ENCODE peak calls at places on chromosomes 16 and 17, in nine cellular contexts. K is stimulated activated CD8-positive, alpha-beta memory T cell treated with anti-CD3 and anti-CD28 coated beads, Interleukin-7, amount 100 ng/mL, for 1 hour; C is uterus; P is EL; L is adipocyte; E is iris pigment epithelial cell; B is T-helper 2 cell; S is SK-N-MC; T is activated CD4-positive, alpha-beta T cell treated with anti-CD3 and anti-CD28 coated beads for 36 hours. Y is an unnamed sample.

GRCh38 chr16:13269359-13269758 is 368.0 kb downstream of the SHISA9 start:
- DNase-seq in K (no peak), C (no peak), P (no peak), L (no peak), E (no peak), B (no peak), S (no peak), T (no peak), Y (no peak)

GRCh38 chr17:45197108-45197507 is 24.6 kb upstream of the FMNL1 start:
- DNase-seq in K (no peak), C (no peak), P (no peak), L (no peak), E (no peak), B (no peak), S (no peak), T (no peak), Y (no peak)

GRCh38 chr16:65122974-65123845 is 1.3 kb upstream of the CDH11 start:
- DNase-seq in K (no peak), C (peak), P (peak), L (peak), E (peak), B (no peak), S (no peak), T (no peak), Y (no peak)

GRCh38 chr17:51000835-51001638 is 119.6 kb downstream of the SPAG9 start:
- DNase-seq in K (no peak), C (no peak), P (peak), L (peak), E (peak), B (no peak), S (peak), T (no peak), Y (peak)

GRCh38 chr16:8905795-8906591 is 23.8 kb downstream of the LITAFD start:
- DNase-seq in K (no peak), C (no peak), P (no peak), L (no peak), E (no peak), B (no peak), S (no peak), T (no peak), Y (no peak)

GRCh38 chr17:65753348-65753747 is 191.9 kb upstream of the AXIN2 start:
- DNase-seq in K (no peak), C (no peak), P (no peak), L (no peak), E (no peak), B (no peak), S (no peak), T (no peak), Y (no peak)

GRCh38 chr17:2722611-2723010 is 11.0 kb upstream of the CLUH start:
- DNase-seq in K (no peak), C (no peak), P (no peak), L (no peak), E (no peak), B (no peak), S (no peak), T (no peak), Y (no peak)

GRCh38 chr16:6573577-6573976 is 759.1 kb upstream of the RBFOX1 start:
- DNase-seq in K (no peak), C (no peak), P (no peak), L (no peak), E (no peak), B (no peak), S (no peak), T (peak), Y (no peak)

GRCh38 chr16:72646615-72647014 is 401.3 kb downstream of the ZFHX3 start:
- DNase-seq in K (no peak), C (no peak), P (no peak), L (no peak), E (no peak), B (no peak), S (no peak), T (no peak), Y (no peak)

GRCh38 chr17:77601054-77601979 is 357.2 kb upstream of the TNRC6C start:
- DNase-seq in K (no peak), C (peak), P (no peak), L (no peak), E (no peak), B (no peak), S (no peak), T (no peak), Y (no peak)

GRCh38 chr17:64741924-64742670 is 80.0 kb upstream of the SMURF2 start:
- DNase-seq in K (no peak), C (peak), P (peak), L (peak), E (no peak), B (no peak), S (no peak), T (no peak), Y (no peak)

GRCh38 chr17:4236456-4236855 is 27.3 kb downstream of the ANKFY1 start:
- DNase-seq in K (no peak), C (no peak), P (peak), L (no peak), E (no peak), B (no peak), S (no peak), T (no peak), Y (peak)

GRCh38 chr16:67278773-67279295 is 498 bp upstream of the PLEKHG4 start:
- DNase-seq in K (peak), C (no peak), P (peak), L (no peak), E (no peak), B (peak), S (no peak), T (peak), Y (no peak)

GRCh38 chr16:21950782-21951521 is 2.2 kb upstream of the UQCRC2 start:
- DNase-seq in K (no peak), C (no peak), P (peak), L (peak), E (peak), B (no peak), S (no peak), T (peak), Y (peak)

GRCh38 chr17:7523033-7523432 is 25.8 kb upstream of the TNFSF12 start:
- DNase-seq in K (peak), C (no peak), P (peak), L (peak), E (peak), B (peak), S (no peak), T (peak), Y (no peak)

GRCh38 chr16:7497667-7498066 is 165.0 kb downstream of the RBFOX1 start:
- DNase-seq in K (no peak), C (no peak), P (no peak), L (no peak), E (no peak), B (no peak), S (no peak), T (no peak), Y (no peak)

GRCh38 chr16:3479654-3480216 is 15.6 kb downstream of the C16orf90 start:
- DNase-seq in K (no peak), C (no peak), P (no peak), L (no peak), E (no peak), B (no peak), S (no peak), T (no peak), Y (no peak)

GRCh38 chr16:11229906-11230305 is 26.1 kb downstream of the SOCS1 start:
- DNase-seq in K (no peak), C (no peak), P (no peak), L (no peak), E (no peak), B (no peak), S (no peak), T (no peak), Y (no peak)

GRCh38 chr17:1485748-1486376 is 6.6 kb downstream of the MYO1C start:
- DNase-seq in K (peak), C (peak), P (peak), L (peak), E (peak), B (peak), S (no peak), T (peak), Y (peak)

GRCh38 chr17:41457656-41458055 is 9.5 kb downstream of the KRT32 start:
- DNase-seq in K (no peak), C (no peak), P (no peak), L (no peak), E (no peak), B (no peak), S (no peak), T (no peak), Y (no peak)

GRCh38 chr17:40018211-40019121 is 3.2 kb downstream of the CSF3 start:
- DNase-seq in K (no peak), C (peak), P (peak), L (no peak), E (no peak), B (no peak), S (no peak), T (no peak), Y (no peak)

GRCh38 chr16:88453621-88454314 is 688 bp downstream of the ZFPM1 start:
- DNase-seq in K (no peak), C (no peak), P (peak), L (peak), E (peak), B (no peak), S (no peak), T (peak), Y (peak)

GRCh38 chr16:54096607-54097006 is 190.0 kb downstream of the IRX3 start:
- DNase-seq in K (no peak), C (no peak), P (no peak), L (no peak), E (no peak), B (no peak), S (no peak), T (no peak), Y (no peak)

GRCh38 chr17:31015639-31016038 is 44.8 kb downstream of the RNF135 start:
- DNase-seq in K (no peak), C (no peak), P (no peak), L (no peak), E (no peak), B (no peak), S (no peak), T (no peak), Y (no peak)

GRCh38 chr16:87628940-87629339 is 26.6 kb downstream of the JPH3 start:
- DNase-seq in K (no peak), C (no peak), P (peak), L (peak), E (peak), B (no peak), S (no peak), T (no peak), Y (no peak)

GRCh38 chr16:13421726-13422125 is 498.2 kb upstream of the ERCC4 start:
- DNase-seq in K (no peak), C (no peak), P (peak), L (no peak), E (peak), B (no peak), S (peak), T (no peak), Y (no peak)

GRCh38 chr16:49750341-49751011 is 105.4 kb downstream of the ZNF423 start:
- DNase-seq in K (no peak), C (no peak), P (no peak), L (no peak), E (no peak), B (no peak), S (no peak), T (no peak), Y (no peak)